ENCODE peak calls at places on chromosomes 12 and 14, in nine cellular contexts. L is stimulated activated CD4-positive, alpha-beta T cell treated with anti-CD3 and anti-CD28 coated beads, Interleukin-4, amount 100 ng/mL, for 4 hours; B is hepatic stellate cell; S is omental fat pad; Q is NCI-H1092; J is HT1080; A is Right ventricle myocardium inferior; D is heart left ventricle; X is lower lobe of right lung. G is an unnamed sample.

GRCh38 chr12:127399451-127399850 is 867.5 kb upstream of the TMEM132C start:
- DNase-seq in L (no peak), S (no peak), J (no peak), D (no peak), A (no peak), X (no peak), Q (no peak), B (no peak), G (no peak)

GRCh38 chr12:113625499-113625898 is 153.8 kb upstream of the LHX5 start:
- DNase-seq in Q (no peak), X (no peak), S (no peak), L (no peak), D (no peak), A (no peak), J (no peak), B (no peak), G (no peak)

GRCh38 chr14:76844223-76844622 is 18.0 kb downstream of the LRRC74A start:
- DNase-seq in L (peak), A (peak), Q (no peak), X (peak), B (peak), D (peak), J (peak), S (no peak), G (peak)

GRCh38 chr12:54003625-54004024 is 3.7 kb downstream of the HOXC9 start:
- DNase-seq in S (no peak), B (no peak), L (no peak), D (no peak), X (no peak), Q (no peak), A (peak), J (no peak), G (no peak)

GRCh38 chr14:40368314-40368713 is 936.1 kb upstream of the FBXO33 start:
- DNase-seq in X (no peak), Q (no peak), A (no peak), J (no peak), B (no peak), D (no peak), L (no peak), S (no peak), G (no peak)

GRCh38 chr14:59182641-59183040 is 5.8 kb upstream of the DAAM1 start:
- DNase-seq in L (no peak), S (no peak), B (no peak), Q (no peak), A (no peak), D (no peak), X (no peak), J (no peak), G (no peak)

GRCh38 chr12:124995200-124995961 is 1.9 kb downstream of the BRI3BP start:
- DNase-seq in X (no peak), J (no peak), A (no peak), S (no peak), Q (no peak), D (no peak), B (no peak), L (no peak), G (no peak)

GRCh38 chr14:81137316-81137715 is 83.4 kb downstream of the GTF2A1 start:
- DNase-seq in L (no peak), A (no peak), J (peak), Q (no peak), D (no peak), B (peak), X (no peak), S (no peak), G (no peak)

GRCh38 chr12:49673446-49674317 is 33.5 kb downstream of the FMNL3 start:
- DNase-seq in S (peak), Q (peak), D (peak), J (peak), X (peak), L (no peak), A (peak), B (peak), G (peak)

G was measured in midbrain.